ENCODE peak calls at places on chromosomes 12 and 14, in five cellular contexts. One of them, this sample, is unnamed. For H3K4me1, the result is how much of the 10 kb centered on the place peaks cover.

GRCh38 chr12:129372348-129372747 is 519.1 kb downstream of the GLT1D1 start:
- DNase-seq in Panc1: no peak
- DNase-seq in IMR-90: no peak
- DNase-seq in ovary: no peak
- DNase-seq in PC-3: no peak
- DNase-seq in this sample: no peak

GRCh38 chr12:116288735-116289134 is 11.2 kb upstream of the MED13L start:
- DNase-seq in ovary: no peak
- DNase-seq in PC-3: no peak
- DNase-seq in IMR-90: no peak
- DNase-seq in Panc1: no peak
- DNase-seq in this sample: no peak

GRCh38 chr14:90642239-90642717 is 174.0 kb downstream of the TTC7B start:
- DNase-seq in Panc1: no peak
- DNase-seq in ovary: no peak
- DNase-seq in PC-3: no peak
- DNase-seq in IMR-90: peak
- DNase-seq in this sample: no peak

GRCh38 chr12:80033457-80033856 is 65.9 kb upstream of the OTOGL start:
- DNase-seq in Panc1: no peak
- DNase-seq in IMR-90: peak
- DNase-seq in PC-3: peak
- DNase-seq in ovary: no peak
- DNase-seq in this sample: no peak

GRCh38 chr14:101997429-101998336 is 33.3 kb downstream of the DYNC1H1 start:
- DNase-seq in PC-3: no peak
- DNase-seq in ovary: no peak
- DNase-seq in IMR-90: no peak
- DNase-seq in Panc1: no peak
- DNase-seq in this sample: no peak

GRCh38 chr12:31876568-31877424 is 82.4 kb upstream of the RESF1 start:
- DNase-seq in ovary: no peak
- DNase-seq in PC-3: no peak
- DNase-seq in Panc1: no peak
- DNase-seq in IMR-90: no peak
- DNase-seq in this sample: no peak

GRCh38 chr14:53893374-53893773 is 63.3 kb downstream of the BMP4 start:
- DNase-seq in IMR-90: no peak
- DNase-seq in Panc1: no peak
- DNase-seq in ovary: no peak
- DNase-seq in PC-3: no peak
- DNase-seq in this sample: no peak

GRCh38 chr12:77352941-77353340 is 287.6 kb upstream of the E2F7 start:
- DNase-seq in ovary: no peak
- DNase-seq in IMR-90: no peak
- DNase-seq in Panc1: no peak
- DNase-seq in PC-3: no peak
- DNase-seq in this sample: no peak

GRCh38 chr14:90534091-90534837 is 137.4 kb downstream of the CALM1 start:
- DNase-seq in ovary: no peak
- DNase-seq in PC-3: no peak
- DNase-seq in IMR-90: peak
- DNase-seq in Panc1: no peak
- DNase-seq in this sample: no peak

GRCh38 chr12:99019798-99020197 is 374.7 kb downstream of the APAF1 start:
- DNase-seq in Panc1: no peak
- DNase-seq in ovary: no peak
- DNase-seq in IMR-90: no peak
- DNase-seq in PC-3: no peak
- DNase-seq in this sample: no peak
- H3K4me3 ChIP-seq in Panc1: no peak
- H3K4me3 ChIP-seq in ovary: no peak
- H3K4me3 ChIP-seq in IMR-90: no peak
- H3K4me3 ChIP-seq in PC-3: no peak
- H3K4me3 ChIP-seq in this sample: no peak

GRCh38 chr12:52179396-52179973 is 12.3 kb downstream of the KRT80 start:
- DNase-seq in ovary: no peak
- DNase-seq in IMR-90: no peak
- DNase-seq in PC-3: no peak
- DNase-seq in Panc1: no peak
- DNase-seq in this sample: no peak
- H3K27ac ChIP-seq in ovary: no peak
- H3K27ac ChIP-seq in IMR-90: no peak
- H3K27ac ChIP-seq in PC-3: no peak
- H3K27ac ChIP-seq in Panc1: no peak
- H3K27ac ChIP-seq in this sample: peak

DNA sequence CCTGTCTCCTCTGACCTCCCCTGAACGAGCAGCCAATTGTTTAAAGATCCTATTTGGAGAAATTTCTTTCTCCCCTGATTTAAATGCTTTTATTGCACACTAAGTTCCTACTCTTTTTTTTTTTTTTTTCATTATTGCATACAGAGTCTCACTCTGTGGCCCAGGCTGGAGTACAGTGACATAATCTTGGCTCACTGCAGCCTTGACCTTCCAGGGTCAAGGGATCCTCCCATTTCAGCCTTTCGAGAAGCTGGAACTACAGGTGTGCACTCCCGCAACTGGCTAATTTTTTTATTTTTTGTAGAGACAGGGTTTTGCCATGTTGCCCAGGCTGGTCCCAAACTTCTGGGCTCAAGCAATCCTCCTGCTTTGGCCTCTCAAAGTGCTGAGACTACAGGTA is 5.2 kb upstream of the P2RX7 start:
- DNase-seq in ovary: no peak
- DNase-seq in IMR-90: no peak
- DNase-seq in Panc1: no peak
- DNase-seq in PC-3: no peak
- DNase-seq in this sample: no peak
- H3K4me1 ChIP-seq in ovary: under half
- H3K4me1 ChIP-seq in IMR-90: under half
- H3K4me1 ChIP-seq in Panc1: under half
- H3K4me1 ChIP-seq in PC-3: under half
- H3K4me1 ChIP-seq in this sample: under half

GRCh38 chr12:92034858-92035401 is 110.7 kb downstream of the BTG1 start:
- DNase-seq in ovary: peak
- DNase-seq in PC-3: peak
- DNase-seq in IMR-90: peak
- DNase-seq in Panc1: no peak
- DNase-seq in this sample: no peak

GRCh38 chr12:92034083-92034482 is 111.6 kb downstream of the BTG1 start:
- DNase-seq in IMR-90: no peak
- DNase-seq in PC-3: no peak
- DNase-seq in Panc1: no peak
- DNase-seq in ovary: no peak
- DNase-seq in this sample: no peak

GRCh38 chr12:92036771-92037453 is 108.7 kb downstream of the BTG1 start:
- DNase-seq in Panc1: no peak
- DNase-seq in ovary: no peak
- DNase-seq in IMR-90: peak
- DNase-seq in PC-3: no peak
- DNase-seq in this sample: no peak

GRCh38 chr12:92035477-92035876 is 110.2 kb downstream of the BTG1 start:
- DNase-seq in PC-3: no peak
- DNase-seq in IMR-90: no peak
- DNase-seq in ovary: no peak
- DNase-seq in Panc1: no peak
- DNase-seq in this sample: no peak

DNA sequence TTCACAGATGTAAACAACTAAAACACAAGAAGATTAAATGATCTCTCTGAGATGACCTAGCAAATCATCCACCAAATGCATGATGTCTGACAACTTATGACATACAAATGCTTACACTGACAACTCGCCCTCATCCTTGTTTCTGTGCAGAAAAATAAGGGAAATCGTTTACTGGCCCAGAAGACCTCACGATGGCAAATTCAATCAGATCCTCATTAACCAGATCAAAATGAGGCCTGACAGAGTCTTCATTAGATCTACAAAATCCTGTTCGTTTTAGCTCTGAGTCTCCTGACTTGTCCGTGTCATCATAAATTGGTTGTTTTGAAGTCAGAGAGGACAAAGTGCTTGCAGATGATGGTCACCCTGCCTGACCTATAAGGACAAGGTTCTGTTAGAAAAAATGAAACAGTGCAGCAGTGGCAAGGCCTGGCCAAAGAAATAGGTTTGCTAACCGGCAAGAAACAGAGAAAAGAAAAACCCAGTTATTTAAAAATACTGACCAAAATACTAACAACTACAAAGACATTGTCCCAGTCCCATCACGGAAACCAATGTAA is 109.5 kb downstream of the BTG1 start:
- DNase-seq in IMR-90: no peak
- DNase-seq in ovary: no peak
- DNase-seq in PC-3: no peak
- DNase-seq in Panc1: no peak
- DNase-seq in this sample: no peak
- H3K4me3 ChIP-seq in IMR-90: no peak
- H3K4me3 ChIP-seq in ovary: no peak
- H3K4me3 ChIP-seq in PC-3: no peak
- H3K4me3 ChIP-seq in Panc1: no peak
- H3K4me3 ChIP-seq in this sample: no peak

GRCh38 chr12:106962291-106962690 is 6.6 kb downstream of the TMEM263 start:
- DNase-seq in PC-3: no peak
- DNase-seq in ovary: no peak
- DNase-seq in IMR-90: no peak
- DNase-seq in Panc1: no peak
- DNase-seq in this sample: no peak

GRCh38 chr12:106957617-106958016 is 1.9 kb downstream of the TMEM263 start:
- DNase-seq in IMR-90: no peak
- DNase-seq in ovary: no peak
- DNase-seq in PC-3: no peak
- DNase-seq in Panc1: no peak
- DNase-seq in this sample: no peak

GRCh38 chr12:106955377-106956047 is at the start of gene TMEM263:
- DNase-seq in PC-3: peak
- DNase-seq in IMR-90: peak
- DNase-seq in ovary: peak
- DNase-seq in Panc1: peak
- DNase-seq in this sample: peak

GRCh38 chr12:106956048-106956935 is 585 bp downstream of the TMEM263 start:
- DNase-seq in Panc1: no peak
- DNase-seq in ovary: peak
- DNase-seq in IMR-90: peak
- DNase-seq in PC-3: peak
- DNase-seq in this sample: peak

DNA sequence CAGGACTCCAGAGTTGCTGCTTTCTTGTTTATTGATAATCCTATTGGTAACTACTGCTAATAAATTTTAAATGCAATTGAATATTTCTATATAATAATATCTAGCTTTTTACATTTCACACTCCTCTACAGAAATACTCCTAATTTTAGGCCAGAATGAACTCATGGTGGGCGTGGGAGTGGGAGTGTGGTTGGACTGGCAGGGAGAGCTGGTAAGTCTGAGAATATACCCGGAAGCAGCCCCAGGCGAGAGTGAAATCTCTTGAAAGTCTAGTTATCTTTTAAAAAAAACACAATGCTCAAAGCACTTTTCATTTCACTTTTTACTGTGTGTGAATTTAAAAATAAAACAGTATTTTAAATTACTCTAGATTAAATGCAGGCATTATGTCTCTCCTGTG is 4.7 kb downstream of the TMEM263 start:
- DNase-seq in Panc1: no peak
- DNase-seq in PC-3: no peak
- DNase-seq in ovary: no peak
- DNase-seq in IMR-90: no peak
- DNase-seq in this sample: no peak
- H3K27ac ChIP-seq in Panc1: no peak
- H3K27ac ChIP-seq in PC-3: no peak
- H3K27ac ChIP-seq in ovary: no peak
- H3K27ac ChIP-seq in IMR-90: no peak
- H3K27ac ChIP-seq in this sample: no peak

GRCh38 chr12:46404733-46405132 is 32.2 kb upstream of the SLC38A2 start:
- DNase-seq in IMR-90: no peak
- DNase-seq in PC-3: no peak
- DNase-seq in ovary: no peak
- DNase-seq in Panc1: no peak
- DNase-seq in this sample: no peak

GRCh38 chr12:46403732-46404097 is 31.1 kb upstream of the SLC38A2 start:
- DNase-seq in IMR-90: no peak
- DNase-seq in ovary: no peak
- DNase-seq in PC-3: no peak
- DNase-seq in Panc1: no peak
- DNase-seq in this sample: no peak

GRCh38 chr12:46402451-46402850 is 29.9 kb upstream of the SLC38A2 start:
- DNase-seq in ovary: peak
- DNase-seq in PC-3: peak
- DNase-seq in Panc1: no peak
- DNase-seq in IMR-90: peak
- DNase-seq in this sample: no peak

GRCh38 chr12:46402861-46403731 is 30.5 kb upstream of the SLC38A2 start:
- DNase-seq in PC-3: peak
- DNase-seq in Panc1: no peak
- DNase-seq in IMR-90: peak
- DNase-seq in ovary: no peak
- DNase-seq in this sample: no peak

DNA sequence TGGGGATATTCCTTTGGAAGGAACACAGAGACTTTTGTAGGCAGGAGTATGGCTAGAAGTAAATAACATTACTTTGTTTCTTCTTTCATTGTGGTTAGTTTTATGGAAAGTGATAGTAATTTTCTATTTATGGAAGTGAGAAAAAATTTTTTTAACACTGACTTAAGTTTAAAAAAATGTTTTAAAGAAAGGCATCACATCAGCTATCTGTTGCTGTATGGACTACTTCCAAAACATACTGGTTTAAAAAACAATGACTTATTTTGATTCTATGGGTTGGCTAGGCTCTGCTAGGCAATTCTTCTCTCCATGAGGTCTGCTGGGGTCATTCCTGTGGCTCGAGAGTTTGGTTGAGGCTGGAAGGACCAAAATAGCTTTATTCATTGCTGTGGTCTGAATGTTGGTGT is 31.7 kb upstream of the SLC38A2 start:
- DNase-seq in IMR-90: peak
- DNase-seq in PC-3: no peak
- DNase-seq in Panc1: no peak
- DNase-seq in ovary: no peak
- DNase-seq in this sample: no peak
- H3K4me1 ChIP-seq in IMR-90: under half
- H3K4me1 ChIP-seq in PC-3: under half
- H3K4me1 ChIP-seq in Panc1: under half
- H3K4me1 ChIP-seq in ovary: under half
- H3K4me1 ChIP-seq in this sample: under half

GRCh38 chr14:96040836-96041371 is 1.7 kb downstream of the C14orf132 start:
- DNase-seq in ovary: no peak
- DNase-seq in PC-3: no peak
- DNase-seq in Panc1: no peak
- DNase-seq in IMR-90: peak
- DNase-seq in this sample: no peak
- H3K4me3 ChIP-seq in ovary: peak
- H3K4me3 ChIP-seq in PC-3: no peak
- H3K4me3 ChIP-seq in Panc1: peak
- H3K4me3 ChIP-seq in IMR-90: peak
- H3K4me3 ChIP-seq in this sample: peak

This sample was measured in thoracic aorta.